ENCODE peak calls at places on chromosomes 7 and 10, in seven cellular contexts. P is kidney tubule cell; B is nucleus accumbens; G is NCI-H774; D is stimulated activated CD8-positive, alpha-beta memory T cell treated with anti-CD3 and anti-CD28 coated beads, Interleukin-7, amount 100 ng/mL, for 4 hours; V is MV-4-11; I is Right ventricle myocardium superior. Q is an unnamed sample.

GRCh38 chr7:100515072-100515532 is 23.9 kb upstream of the AGFG2 start:
- DNase-seq in P (peak; percentile 33), B (no peak), G (no peak), D (no peak), V (no peak), I (no peak), Q (no peak)

GRCh38 chr7:134440067-134440466 is 18.8 kb downstream of the AKR1B1 start:
- DNase-seq in P (no peak), B (no peak), G (no peak), D (no peak), V (no peak), I (no peak), Q (no peak)

GRCh38 chr10:97705006-97705670 is 8.4 kb upstream of the MARVELD1 start:
- DNase-seq in P (peak; percentile 60), B (no peak), G (no peak), D (no peak), V (no peak), I (no peak), Q (no peak)

GRCh38 chr7:143415696-143416095 is 7.0 kb upstream of the EPHA1 start:
- DNase-seq in P (peak; percentile 57), B (no peak), G (no peak), D (no peak), V (no peak), I (no peak), Q (no peak)

GRCh38 chr7:106377847-106378361 is 93.1 kb upstream of the NAMPT start:
- DNase-seq in P (no peak), B (no peak), G (no peak), D (no peak), V (no peak), I (no peak), Q (no peak)

GRCh38 chr7:121097577-121097976 is 109.1 kb downstream of the CPED1 start:
- DNase-seq in P (no peak), B (no peak), G (peak; percentile 9), D (no peak), V (no peak), I (no peak), Q (no peak)

GRCh38 chr7:155598810-155599210 is 45.7 kb upstream of the RBM33 start:
- DNase-seq in P (peak; percentile 74), B (peak; percentile 69), G (peak; percentile 29), D (peak; percentile 60), V (peak; percentile 44), I (peak; percentile 90), Q (peak; percentile 78)

GRCh38 chr7:126166645-126167044 is 1086.1 kb downstream of the GRM8 start:
- DNase-seq in P (no peak), B (no peak), G (no peak), D (no peak), V (no peak), I (no peak), Q (no peak)

GRCh38 chr7:120964088-120964487 is 13.5 kb downstream of the ING3 start:
- DNase-seq in P (no peak), B (no peak), G (no peak), D (no peak), V (no peak), I (no peak), Q (no peak)

GRCh38 chr7:15780271-15780670 is 93.8 kb upstream of the MEOX2 start:
- DNase-seq in P (peak; percentile 81), B (no peak), G (no peak), D (no peak), V (no peak), I (no peak), Q (no peak)

GRCh38 chr7:151057989-151058765 is 480 bp upstream of the CDK5 start:
- DNase-seq in P (peak; percentile 100), B (peak; percentile 100), G (peak; percentile 99), D (peak; percentile 96), V (peak; percentile 98), I (peak; percentile 99), Q (peak; percentile 94)

GRCh38 chr10:102384606-102385429 is 10.7 kb upstream of the NFKB2 start:
- DNase-seq in P (no peak), B (no peak), G (no peak), D (no peak), V (peak; percentile 74), I (no peak), Q (no peak)

GRCh38 chr10:7409732-7410168 is 1.1 kb downstream of the SFMBT2 start:
- DNase-seq in P (no peak), B (peak; percentile 46), G (no peak), D (no peak), V (no peak), I (no peak), Q (no peak)

GRCh38 chr10:53744176-53744575 is 971.6 kb upstream of the MBL2 start:
- DNase-seq in P (no peak), B (no peak), G (no peak), D (no peak), V (no peak), I (no peak), Q (no peak)

GRCh38 chr7:143407296-143408246 is 1.1 kb downstream of the EPHA1 start:
- DNase-seq in P (peak; percentile 64), B (no peak), G (no peak), D (peak; percentile 27), V (peak; percentile 62), I (no peak), Q (no peak)

GRCh38 chr10:605632-606325 is 83.7 kb downstream of the DIP2C start:
- DNase-seq in P (no peak), B (no peak), G (no peak), D (no peak), V (peak; percentile 38), I (no peak), Q (no peak)

GRCh38 chr10:86648706-86649426 is 5.5 kb upstream of the OPN4 start:
- DNase-seq in P (peak; percentile 57), B (no peak), G (no peak), D (no peak), V (no peak), I (peak; percentile 73), Q (no peak)

GRCh38 chr7:158078161-158078910 is 509.3 kb downstream of the PTPRN2 start:
- DNase-seq in P (no peak), B (no peak), G (peak; percentile 88), D (no peak), V (no peak), I (no peak), Q (no peak)

GRCh38 chr7:44073664-44074348 is 8.4 kb upstream of the PGAM2 start:
- DNase-seq in P (peak; percentile 83), B (peak; percentile 74), G (no peak), D (peak; percentile 71), V (peak; percentile 78), I (peak; percentile 90), Q (peak; percentile 12)

GRCh38 chr7:91550931-91551330 is 286.7 kb downstream of the FZD1 start:
- DNase-seq in P (no peak), B (no peak), G (no peak), D (no peak), V (no peak), I (no peak), Q (no peak)

GRCh38 chr10:28939352-28940157 is 262.2 kb downstream of the BAMBI start:
- DNase-seq in P (peak; percentile 54), B (no peak), G (peak; percentile 97), D (no peak), V (peak; percentile 53), I (peak; percentile 65), Q (no peak)

GRCh38 chr7:26588511-26588910 is 275.9 kb downstream of the SKAP2 start:
- DNase-seq in P (no peak), B (no peak), G (no peak), D (no peak), V (no peak), I (no peak), Q (no peak)